ENCODE peak calls at places on chromosomes 5 and 9, in five cellular contexts. R is HCT116, D is upper lobe of left lung, E is transverse colon, W is stomach. V is an unnamed sample.

GRCh38 chr5:64164166-64164565 is 1.5 kb upstream of the RNF180 start:
- DNase-seq in R (no peak), E (no peak), W (no peak), D (no peak), V (no peak)

GRCh38 chr5:179343902-179344300 is 1.4 kb downstream of the ADAMTS2 start:
- DNase-seq in D (peak; percentile 89), W (no peak), R (no peak), E (peak; percentile 21), V (no peak)

GRCh38 chr9:125999504-125999881 is 252.3 kb downstream of the PBX3 start:
- DNase-seq in R (no peak), D (no peak), W (no peak), E (no peak), V (no peak)

GRCh38 chr5:116930628-116931027 is 356.0 kb upstream of the SEMA6A start:
- DNase-seq in R (no peak), E (no peak), D (no peak), W (no peak), V (no peak)

GRCh38 chr9:107866912-107867311 is 377.3 kb upstream of the KLF4 start:
- DNase-seq in R (no peak), E (no peak), D (no peak), W (no peak), V (no peak)

GRCh38 chr9:70101265-70101664 is 57.6 kb downstream of the MAMDC2 start:
- DNase-seq in R (no peak), E (no peak), W (no peak), D (no peak), V (no peak)

GRCh38 chr9:88923653-88924284 is 67.5 kb upstream of the S1PR3 start:
- DNase-seq in W (no peak), D (peak; percentile 34), E (no peak), R (no peak), V (no peak)

GRCh38 chr9:124629600-124629999 is 122.4 kb upstream of the NR5A1 start:
- DNase-seq in W (no peak), E (no peak), D (no peak), R (no peak), V (no peak)

GRCh38 chr5:55913396-55914140 is 62.4 kb downstream of the IL31RA start:
- DNase-seq in W (no peak), R (no peak), E (no peak), D (no peak), V (no peak)

DNA sequence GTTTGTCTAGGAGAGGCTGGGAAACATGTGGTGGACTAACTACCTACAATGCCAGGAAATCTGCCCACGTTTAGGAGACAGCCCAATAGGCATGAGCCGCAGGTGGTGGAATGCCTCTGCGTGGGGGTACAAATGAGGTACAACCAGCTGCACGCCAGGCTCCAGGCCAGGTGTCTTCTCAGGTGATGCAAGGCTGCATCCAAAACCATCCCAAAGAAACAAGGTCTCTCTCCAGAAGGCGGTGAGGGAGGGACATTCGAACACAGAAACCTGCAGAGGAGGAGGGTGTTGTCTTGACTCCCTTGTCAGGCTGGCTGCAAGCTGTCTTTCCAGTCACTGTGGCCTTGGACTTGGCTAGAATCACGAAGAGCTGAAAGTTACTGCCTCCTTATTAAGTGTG is 11.6 kb downstream of the ANKH start:
- DNase-seq in D (no peak), W (no peak), R (no peak), E (no peak), V (no peak)
- H3K4me3 ChIP-seq in D (no peak overlapping the region), W (no peak overlapping the region), R (no peak overlapping the region), E (no peak overlapping the region), V (no peak overlapping the region)

DNA sequence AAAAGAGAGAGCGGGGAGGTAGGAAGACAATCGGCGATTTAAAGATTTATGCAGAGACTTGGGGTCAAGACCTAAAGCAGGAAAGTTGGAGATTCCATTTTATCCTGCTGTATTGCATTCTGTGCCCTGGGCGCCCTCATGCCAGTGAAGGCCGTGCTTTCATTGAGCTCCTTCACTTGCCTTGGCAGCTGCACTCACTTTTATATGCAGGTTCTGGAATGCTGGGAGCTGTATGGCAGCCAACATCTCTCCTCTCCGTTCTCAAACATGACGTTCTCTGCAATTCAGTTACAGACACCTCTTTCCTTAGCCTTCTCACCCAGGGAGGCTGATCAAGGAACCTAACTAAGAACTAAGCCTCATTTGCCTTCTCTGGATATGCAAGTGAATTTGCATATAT is 29.4 kb upstream of the PURA start:
- DNase-seq in D (no peak), R (no peak), E (no peak), W (peak; percentile 49), V (no peak)
- H3K27me3 ChIP-seq in D (no peaks in the 10 kb centered on the region), R (peaks cover 4% of the 10 kb centered on the region), E (peaks cover 6% of the 10 kb centered on the region), W (no peaks in the 10 kb centered on the region), V (no peaks in the 10 kb centered on the region)

GRCh38 chr5:113050606-113051391 is 74.2 kb downstream of the DCP2 start:
- DNase-seq in W (no peak), D (no peak), E (no peak), R (no peak), V (no peak)
- TF ChIP-seq POLR2AphosphoS5 in W (no peak), D (no peak), E (no peak), R (no peak), V (no peak)

GRCh38 chr9:96859461-96860198 is 5.3 kb upstream of the ZNF782 start:
- DNase-seq in E (no peak), W (no peak), R (no peak), D (no peak), V (no peak)
- H3K4me3 ChIP-seq in E (no peak overlapping the region), W (no peak overlapping the region), R (no peak overlapping the region), D (no peak overlapping the region), V (no peak overlapping the region)

DNA sequence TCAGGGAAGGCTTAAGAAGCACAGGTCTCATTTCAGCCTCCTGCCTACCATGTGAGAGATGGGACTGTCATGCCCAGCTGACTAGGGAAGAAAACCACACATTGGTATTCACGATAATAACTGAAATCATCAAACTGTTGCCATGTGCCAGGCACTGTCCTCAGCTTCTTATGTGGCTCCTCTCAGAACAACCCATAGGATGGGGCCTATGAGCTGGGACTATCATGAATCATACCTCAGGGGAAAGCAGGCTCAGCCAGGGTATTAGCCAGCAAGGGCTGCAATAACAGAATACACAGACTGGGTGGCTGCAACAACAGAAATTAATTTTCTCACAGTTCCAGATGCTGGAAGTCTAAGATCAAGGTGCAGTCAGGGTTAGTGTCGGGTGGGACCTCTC is 3.3 kb downstream of the AFAP1L1 start:
- DNase-seq in E (no peak), W (no peak), R (no peak), D (no peak), V (no peak)
- H3K27me3 ChIP-seq in E (peaks cover 31% of the 10 kb centered on the region), W (no peaks in the 10 kb centered on the region), R (no peaks in the 10 kb centered on the region), D (no peaks in the 10 kb centered on the region), V (no peaks in the 10 kb centered on the region)

DNA sequence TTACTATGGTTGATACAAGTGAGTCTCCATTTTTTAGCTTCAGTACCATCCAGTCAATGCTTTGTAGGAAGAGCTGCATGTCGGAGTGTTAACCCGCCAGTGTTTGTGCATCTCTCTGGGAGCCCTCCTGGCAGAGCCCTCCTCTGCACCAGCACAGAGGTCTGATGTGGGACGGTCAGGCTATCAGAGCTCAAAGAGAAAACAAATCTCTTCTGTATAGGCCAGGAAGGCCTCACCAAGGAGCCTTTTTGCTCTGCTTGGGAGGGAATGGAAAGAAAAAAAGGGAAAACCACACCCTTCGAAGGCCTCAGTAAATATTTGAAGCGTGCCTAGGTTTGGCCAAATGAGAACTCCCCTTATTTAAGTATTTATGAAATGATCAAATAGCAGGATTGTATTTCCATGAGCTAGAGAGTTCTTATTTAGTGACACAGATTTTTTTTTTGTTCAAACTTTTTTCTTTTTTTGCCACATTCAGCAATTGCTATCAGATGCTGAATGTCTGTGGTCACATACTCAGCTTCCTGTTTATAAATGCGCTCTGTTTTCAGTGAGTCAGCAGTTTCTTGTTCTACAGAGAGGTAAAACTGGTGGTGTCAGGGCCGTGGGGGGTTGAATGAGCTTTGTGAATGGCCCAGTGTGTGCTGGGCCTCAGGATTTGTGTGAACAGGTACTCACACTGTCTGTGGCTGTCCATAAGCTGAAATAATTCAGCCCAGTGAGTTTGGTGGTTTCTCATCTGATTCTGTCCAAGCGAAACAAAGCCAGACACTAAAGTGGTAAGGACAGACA is 226.6 kb downstream of the SNX18 start:
- DNase-seq in R (no peak), W (peak; percentile 43), E (peak; percentile 46), D (no peak), V (peak; percentile 41)
- TF ChIP-seq POLR2AphosphoS5 in R (no peak), W (peak; percentile 47), E (no peak), D (peak; percentile 47), V (peak; percentile 4)

DNA sequence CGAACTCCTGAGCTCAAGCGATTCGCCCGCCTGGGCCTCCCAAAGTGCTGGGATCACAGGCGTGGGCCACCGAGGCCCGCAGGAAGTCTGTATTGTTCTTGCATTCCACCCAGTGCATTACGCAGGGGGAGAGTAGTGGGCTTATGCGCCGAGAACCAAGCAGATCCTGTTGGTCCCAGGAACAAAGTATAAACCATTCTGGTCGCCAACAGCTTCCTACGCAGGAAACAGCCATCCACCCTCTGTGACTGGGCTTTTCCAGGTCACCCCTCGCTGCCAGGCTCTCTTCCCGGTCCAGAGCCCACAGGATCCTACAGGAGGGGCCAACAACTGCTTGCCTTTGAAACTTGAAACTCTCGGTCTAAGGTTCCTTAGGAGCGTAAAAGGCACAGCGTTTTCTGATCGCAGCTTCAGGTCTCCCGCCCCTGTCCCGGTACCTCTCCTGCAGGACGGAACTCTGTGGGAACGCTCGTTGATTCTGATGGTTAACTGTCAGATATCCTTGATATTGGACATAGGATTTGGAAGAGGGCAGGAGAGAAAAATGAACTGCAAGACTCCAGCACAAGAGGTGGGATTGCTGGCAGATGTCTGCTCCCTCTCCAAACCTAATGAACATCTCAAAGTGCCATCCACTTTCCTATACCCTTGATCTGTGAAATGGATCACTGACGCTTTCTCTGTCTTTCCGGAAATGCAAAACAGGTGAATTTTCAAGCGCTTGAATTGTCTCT is 4.2 kb upstream of the ANXA2R start:
- DNase-seq in E (no peak), R (no peak), D (peak; percentile 47), W (no peak), V (no peak)
- H3K4me3 ChIP-seq in E (no peak overlapping the region), R (no peak overlapping the region), D (peak overlapping the region; percentile 18), W (no peak overlapping the region), V (no peak overlapping the region)

DNA sequence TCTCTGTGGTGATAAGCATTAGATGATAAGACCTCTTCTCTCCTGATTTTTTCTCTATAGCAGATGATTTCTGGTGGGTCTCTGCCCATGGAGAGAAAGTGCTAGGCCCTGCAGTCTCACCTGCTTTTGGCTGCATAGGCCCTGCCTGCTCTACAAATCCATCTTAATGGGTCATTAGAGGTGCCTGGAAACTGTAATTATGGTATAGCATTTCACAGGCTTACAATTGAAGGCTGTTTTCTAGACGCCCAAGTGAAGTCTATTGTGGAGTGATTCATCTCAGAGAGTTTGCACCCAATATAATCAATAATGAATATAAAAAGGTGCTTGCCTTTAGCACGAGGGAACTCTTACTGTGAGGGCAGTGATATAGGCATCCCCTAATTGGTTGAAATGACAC is 33.8 kb downstream of the NEUROG1 start:
- DNase-seq in R (no peak), D (no peak), E (no peak), W (no peak), V (no peak)
- H3K27me3 ChIP-seq in R (peaks cover 4% of the 10 kb centered on the region), D (no peaks in the 10 kb centered on the region), E (peaks cover 32% of the 10 kb centered on the region), W (no peaks in the 10 kb centered on the region), V (no peaks in the 10 kb centered on the region)

V was measured in breast epithelium.